ENCODE peak calls at places on chromosome 1, in six cellular contexts. N is AG09319, L is astrocyte of the cerebellum, F is tibial nerve, H is NCI-H1417 treated with DMSO at 0.1 percent for 48 hours, G is substantia nigra. W is an unnamed sample.

GRCh38 chr1:223204424-223204823 is 61.4 kb upstream of the TLR5 start:
- DNase-seq in N (no peak), L (no peak), H (no peak), F (no peak), G (no peak), W (no peak)

GRCh38 chr1:100581096-100581705 is 43.3 kb downstream of the GPR88 start:
- DNase-seq in L (no peak), G (no peak), H (no peak), F (no peak), N (no peak), W (no peak)

GRCh38 chr1:12140016-12140415 is 26.8 kb upstream of the TNFRSF1B start:
- DNase-seq in L (no peak), N (no peak), F (no peak), G (no peak), H (no peak), W (no peak)

GRCh38 chr1:228087771-228088251 is 5.3 kb downstream of the ARF1 start:
- DNase-seq in L (peak; percentile 27), F (no peak), H (no peak), N (peak; percentile 41), G (no peak), W (peak; percentile 69)

GRCh38 chr1:226309398-226310122 is 596 bp upstream of the LIN9 start:
- DNase-seq in L (no peak), N (no peak), H (no peak), F (no peak), G (peak; percentile 32), W (no peak)

GRCh38 chr1:218211241-218211640 is 73.9 kb upstream of the RRP15 start:
- DNase-seq in L (no peak), F (no peak), H (no peak), N (no peak), G (no peak), W (no peak)

GRCh38 chr1:108643492-108644333 is 17.2 kb downstream of the HENMT1 start:
- DNase-seq in N (peak; percentile 58), L (peak; percentile 72), F (peak; percentile 82), G (peak; percentile 13), H (peak; percentile 26), W (no peak)

GRCh38 chr1:211320980-211321379 is 5.7 kb upstream of the TRAF5 start:
- DNase-seq in N (no peak), H (no peak), G (no peak), F (no peak), L (no peak), W (no peak)

GRCh38 chr1:16167331-16168143 is 11.7 kb upstream of the EPHA2 start:
- DNase-seq in N (no peak), H (no peak), G (no peak), F (no peak), L (no peak), W (peak; percentile 59)

GRCh38 chr1:236524892-236525179 is 1.1 kb downstream of the LGALS8 start:
- DNase-seq in N (no peak), G (no peak), L (no peak), H (no peak), F (no peak), W (no peak)

GRCh38 chr1:70487910-70488665 is 77.0 kb downstream of the CTH start:
- DNase-seq in H (no peak), L (no peak), G (peak; percentile 56), F (no peak), N (no peak), W (no peak)

GRCh38 chr1:165418195-165418594 is 26.7 kb downstream of the RXRG start:
- DNase-seq in F (no peak), N (no peak), L (no peak), H (no peak), G (no peak), W (no peak)

W was measured in aorta.